ENCODE peak calls at places on chromosomes 2 and 18, in nine cellular contexts. One of them, this sample, is unnamed.

GRCh38 chr2:129912066-129912820 is 67.2 kb upstream of the RAB6C start:
- DNase-seq in NCI-H1092 treated with DMSO at 0.1 percent for 48 hours: no peak
- DNase-seq in Jurkat, Clone E6-1: no peak
- DNase-seq in lower lobe of right lung: no peak
- DNase-seq in left colon: no peak
- DNase-seq in NCI-H774: no peak
- DNase-seq in posterior vena cava: peak; percentile 57
- DNase-seq in right atrium auricular region: peak; percentile 36
- DNase-seq in CD8-positive, alpha-beta memory T cell: no peak
- DNase-seq in this sample: no peak

GRCh38 chr18:34709631-34710429 is at the start of gene DTNA:
- DNase-seq in left colon: no peak
- DNase-seq in NCI-H1092 treated with DMSO at 0.1 percent for 48 hours: peak; percentile 84
- DNase-seq in lower lobe of right lung: no peak
- DNase-seq in Jurkat, Clone E6-1: no peak
- DNase-seq in NCI-H774: peak; percentile 55
- DNase-seq in right atrium auricular region: no peak
- DNase-seq in CD8-positive, alpha-beta memory T cell: no peak
- DNase-seq in posterior vena cava: no peak
- DNase-seq in this sample: no peak

GRCh38 chr2:109229094-109229675 is 100.2 kb downstream of the SH3RF3 start:
- DNase-seq in NCI-H774: no peak
- DNase-seq in left colon: no peak
- DNase-seq in CD8-positive, alpha-beta memory T cell: no peak
- DNase-seq in NCI-H1092 treated with DMSO at 0.1 percent for 48 hours: no peak
- DNase-seq in right atrium auricular region: peak; percentile 52
- DNase-seq in posterior vena cava: no peak
- DNase-seq in Jurkat, Clone E6-1: no peak
- DNase-seq in lower lobe of right lung: no peak
- DNase-seq in this sample: no peak

GRCh38 chr18:61993831-61994230 is 101.0 kb upstream of the RNF152 start:
- DNase-seq in CD8-positive, alpha-beta memory T cell: no peak
- DNase-seq in NCI-H1092 treated with DMSO at 0.1 percent for 48 hours: no peak
- DNase-seq in lower lobe of right lung: no peak
- DNase-seq in left colon: no peak
- DNase-seq in right atrium auricular region: no peak
- DNase-seq in posterior vena cava: no peak
- DNase-seq in Jurkat, Clone E6-1: no peak
- DNase-seq in NCI-H774: no peak
- DNase-seq in this sample: no peak

GRCh38 chr2:96082211-96083063 is 33.9 kb downstream of the ADRA2B start:
- DNase-seq in lower lobe of right lung: peak; percentile 29
- DNase-seq in CD8-positive, alpha-beta memory T cell: no peak
- DNase-seq in posterior vena cava: peak; percentile 55
- DNase-seq in Jurkat, Clone E6-1: no peak
- DNase-seq in left colon: no peak
- DNase-seq in NCI-H774: no peak
- DNase-seq in NCI-H1092 treated with DMSO at 0.1 percent for 48 hours: no peak
- DNase-seq in right atrium auricular region: peak; percentile 55
- DNase-seq in this sample: peak; percentile 47

GRCh38 chr2:381181-381580 is 93.3 kb upstream of the ALKAL2 start:
- DNase-seq in Jurkat, Clone E6-1: no peak
- DNase-seq in right atrium auricular region: no peak
- DNase-seq in NCI-H774: no peak
- DNase-seq in CD8-positive, alpha-beta memory T cell: no peak
- DNase-seq in lower lobe of right lung: no peak
- DNase-seq in posterior vena cava: no peak
- DNase-seq in NCI-H1092 treated with DMSO at 0.1 percent for 48 hours: no peak
- DNase-seq in left colon: no peak
- DNase-seq in this sample: no peak

GRCh38 chr18:80171190-80171872 is 62.3 kb downstream of the ADNP2 start:
- DNase-seq in right atrium auricular region: no peak
- DNase-seq in left colon: peak; percentile 61
- DNase-seq in lower lobe of right lung: peak; percentile 61
- DNase-seq in posterior vena cava: no peak
- DNase-seq in CD8-positive, alpha-beta memory T cell: peak; percentile 72
- DNase-seq in NCI-H1092 treated with DMSO at 0.1 percent for 48 hours: peak; percentile 26
- DNase-seq in NCI-H774: peak; percentile 11
- DNase-seq in Jurkat, Clone E6-1: no peak
- DNase-seq in this sample: peak; percentile 80

GRCh38 chr2:27996156-27996920 is 105.8 kb downstream of the BABAM2 start:
- DNase-seq in NCI-H774: no peak
- DNase-seq in right atrium auricular region: no peak
- DNase-seq in NCI-H1092 treated with DMSO at 0.1 percent for 48 hours: no peak
- DNase-seq in lower lobe of right lung: no peak
- DNase-seq in left colon: no peak
- DNase-seq in posterior vena cava: no peak
- DNase-seq in CD8-positive, alpha-beta memory T cell: no peak
- DNase-seq in Jurkat, Clone E6-1: no peak
- DNase-seq in this sample: no peak

GRCh38 chr2:45264227-45265225 is 255.3 kb upstream of the SIX2 start:
- DNase-seq in NCI-H774: no peak
- DNase-seq in CD8-positive, alpha-beta memory T cell: no peak
- DNase-seq in Jurkat, Clone E6-1: no peak
- DNase-seq in right atrium auricular region: no peak
- DNase-seq in posterior vena cava: no peak
- DNase-seq in lower lobe of right lung: no peak
- DNase-seq in NCI-H1092 treated with DMSO at 0.1 percent for 48 hours: no peak
- DNase-seq in left colon: no peak
- DNase-seq in this sample: no peak

GRCh38 chr18:32767400-32767799 is 5.4 kb downstream of the KLHL14 start:
- DNase-seq in posterior vena cava: no peak
- DNase-seq in NCI-H774: peak; percentile 29
- DNase-seq in CD8-positive, alpha-beta memory T cell: no peak
- DNase-seq in Jurkat, Clone E6-1: no peak
- DNase-seq in lower lobe of right lung: no peak
- DNase-seq in right atrium auricular region: no peak
- DNase-seq in NCI-H1092 treated with DMSO at 0.1 percent for 48 hours: no peak
- DNase-seq in left colon: no peak
- DNase-seq in this sample: no peak